ENCODE peak calls at places on chromosome 1, in six cellular contexts. J is stimulated activated CD8-positive, alpha-beta memory T cell treated with anti-CD3 and anti-CD28 coated beads, Interleukin-15, amount 100 ng/mL, for 4 hours; I is spleen; L is glutamatergic neuron; C is NCI-H748 treated with DMSO at 0.1 percent for 48 hours; U is NCI-H1092 treated with DMSO at 0.1 percent for 48 hours. R is an unnamed sample.

GRCh38 chr1:183287191-183287675 is 101.2 kb downstream of the LAMC2 start:
- DNase-seq in I (no peak), J (no peak), L (no peak), C (no peak), U (no peak), R (no peak)

GRCh38 chr1:76279387-76279748 is 204.8 kb downstream of the ST6GALNAC3 start:
- DNase-seq in J (no peak), I (no peak), C (no peak), L (no peak), U (no peak), R (no peak)

GRCh38 chr1:83845437-83846071 is 153.4 kb downstream of the TTLL7 start:
- DNase-seq in I (no peak), J (no peak), C (no peak), U (no peak), L (no peak), R (no peak)

GRCh38 chr1:151254217-151255213 is at the start of gene PSMD4:
- DNase-seq in L (peak), I (peak), U (peak), C (peak), J (peak), R (peak)

GRCh38 chr1:228490120-228491078 is 3.2 kb downstream of the RNF187 start:
- DNase-seq in C (no peak), L (no peak), I (no peak), J (no peak), U (peak), R (no peak)

GRCh38 chr1:24421502-24421901 is 5.9 kb downstream of the NIPAL3 start:
- DNase-seq in U (no peak), L (no peak), J (no peak), C (no peak), I (no peak), R (no peak)

GRCh38 chr1:214615111-214615510 is 12.1 kb downstream of the CENPF start:
- DNase-seq in C (no peak), U (no peak), J (no peak), I (no peak), L (no peak), R (no peak)

GRCh38 chr1:209815931-209816338 is 10.0 kb upstream of the IRF6 start:
- DNase-seq in I (no peak), J (no peak), U (no peak), C (no peak), L (no peak), R (no peak)

GRCh38 chr1:85047144-85047471 is 1.2 kb downstream of the MCOLN3 start:
- DNase-seq in J (no peak), I (no peak), C (no peak), L (no peak), U (no peak), R (no peak)

GRCh38 chr1:53572061-53572801 is 113.0 kb downstream of the DMRTB1 start:
- DNase-seq in C (no peak), L (peak), I (peak), U (peak), J (no peak), R (no peak)

GRCh38 chr1:82775402-82776000 is 974.8 kb downstream of the ADGRL2 start:
- DNase-seq in C (peak), J (no peak), U (no peak), I (no peak), L (peak), R (no peak)

GRCh38 chr1:44318097-44319088 is 36.7 kb downstream of the ERI3 start:
- DNase-seq in I (no peak), C (peak), U (peak), J (no peak), L (peak), R (peak)

GRCh38 chr1:16204634-16205332 is 7.7 kb downstream of the ARHGEF19 start:
- DNase-seq in I (peak), J (no peak), U (peak), C (peak), L (peak), R (peak)

GRCh38 chr1:176643536-176643935 is 180.6 kb downstream of the PAPPA2 start:
- DNase-seq in I (no peak), C (no peak), L (no peak), J (no peak), U (no peak), R (no peak)

GRCh38 chr1:87134061-87134460 is 194.6 kb upstream of the LMO4 start:
- DNase-seq in C (no peak), L (no peak), I (no peak), U (no peak), J (no peak), R (no peak)